ENCODE peak calls at places on chromosomes 6 and 20, in nine cellular contexts. R is HepG2, C is cardiac fibroblast, D is WERI-Rb-1, Q is bronchial epithelial cell, F is dorsolateral prefrontal cortex, U is thoracic aorta, N is A549, X is GM12878. M is an unnamed sample.

GRCh38 chr20:21352703-21353102 is 44.6 kb downstream of the NKX2-4 start:
- DNase-seq in R (peak), C (peak), D (no peak), Q (peak), F (no peak), U (no peak), N (no peak), X (no peak), M (peak)

GRCh38 chr6:168892031-168892430 is 361.6 kb downstream of the THBS2 start:
- DNase-seq in R (no peak), C (no peak), D (no peak), Q (no peak), F (no peak), U (no peak), N (no peak), X (no peak), M (no peak)

GRCh38 chr6:35248300-35248699 is 11.2 kb upstream of the ZNF76 start:
- DNase-seq in R (no peak), C (no peak), D (no peak), Q (no peak), F (no peak), U (no peak), N (peak), X (no peak), M (peak)

GRCh38 chr6:3406362-3406809 is 50.5 kb downstream of the SLC22A23 start:
- DNase-seq in R (no peak), C (peak), D (no peak), Q (no peak), F (no peak), U (no peak), N (no peak), X (no peak), M (no peak)

GRCh38 chr20:47133809-47134456 is 222.6 kb downstream of the ZMYND8 start:
- DNase-seq in R (no peak), C (peak), D (peak), Q (peak), F (no peak), U (no peak), N (peak), X (no peak), M (peak)

GRCh38 chr6:134111062-134111677 is 58.7 kb upstream of the SLC2A12 start:
- DNase-seq in R (peak), C (peak), D (peak), Q (peak), F (no peak), U (no peak), N (peak), X (no peak), M (peak)

GRCh38 chr20:25269057-25269832 is 21.4 kb downstream of the PYGB start:
- DNase-seq in R (no peak), C (no peak), D (peak), Q (no peak), F (peak), U (no peak), N (no peak), X (no peak), M (no peak)

GRCh38 chr20:35319206-35320197 is 27.3 kb upstream of the FAM83C start:
- DNase-seq in R (no peak), C (no peak), D (no peak), Q (peak), F (no peak), U (no peak), N (peak), X (no peak), M (peak)

GRCh38 chr6:47235964-47236760 is 73.5 kb downstream of the TNFRSF21 start:
- DNase-seq in R (no peak), C (peak), D (peak), Q (no peak), F (no peak), U (no peak), N (no peak), X (no peak), M (no peak)

GRCh38 chr6:25899123-25899522 is 25.1 kb upstream of the SLC17A3 start:
- DNase-seq in R (peak), C (no peak), D (no peak), Q (peak), F (no peak), U (no peak), N (no peak), X (no peak), M (peak)

GRCh38 chr6:55868910-55869479 is 6.4 kb downstream of the BMP5 start:
- DNase-seq in R (no peak), C (no peak), D (no peak), Q (peak), F (no peak), U (no peak), N (peak), X (peak), M (peak)

GRCh38 chr20:43731469-43731868 is 4.7 kb upstream of the GTSF1L start:
- DNase-seq in R (no peak), C (peak), D (no peak), Q (no peak), F (no peak), U (no peak), N (no peak), X (no peak), M (no peak)

GRCh38 chr6:133083248-133083967 is 157.7 kb upstream of the EYA4 start:
- DNase-seq in R (no peak), C (no peak), D (no peak), Q (no peak), F (no peak), U (no peak), N (no peak), X (no peak), M (no peak)

GRCh38 chr6:2103644-2104523 is 141.5 kb downstream of the GMDS start:
- DNase-seq in R (peak), C (peak), D (no peak), Q (peak), F (no peak), U (no peak), N (peak), X (peak), M (peak)
- H3K4me3 ChIP-seq in R (no peak), C (no peak), D (no peak), Q (no peak), F (peak), U (peak), N (peak), X (no peak), M (no peak)

DNA sequence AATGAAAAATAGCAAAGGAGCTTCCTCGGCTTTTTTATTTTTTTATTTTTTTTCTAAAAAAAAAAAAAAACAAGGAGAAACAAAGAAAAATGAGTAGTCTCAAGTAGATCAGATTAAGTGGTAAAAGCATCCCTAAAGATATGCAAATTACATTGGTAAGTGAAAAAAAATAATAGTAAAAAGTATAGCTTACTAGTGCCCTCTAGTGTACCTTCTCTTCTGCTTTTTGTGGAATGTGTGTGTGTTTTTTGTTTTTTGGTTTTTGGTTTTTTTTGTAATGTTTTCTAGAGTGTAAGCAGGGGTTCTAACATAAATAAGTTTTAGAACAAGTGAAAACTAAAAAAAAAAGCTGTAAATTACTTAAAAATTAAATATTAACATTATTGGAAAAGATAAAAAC is 1062.0 kb downstream of the HACE1 start:
- DNase-seq in R (no peak), C (peak), D (no peak), Q (peak), F (no peak), U (no peak), N (no peak), X (no peak), M (no peak)
- TF ChIP-seq CTCF in R (peak), C (peak), D (peak), Q (peak), F (peak), U (no peak), N (peak), X (no peak), M (no peak)

GRCh38 chr6:45532626-45533258 is 155.0 kb upstream of the SUPT3H start:
- DNase-seq in R (no peak), C (peak), D (no peak), Q (peak), F (no peak), U (no peak), N (no peak), X (no peak), M (peak)

GRCh38 chr6:45537539-45537938 is 159.8 kb upstream of the SUPT3H start:
- DNase-seq in R (no peak), C (no peak), D (no peak), Q (no peak), F (no peak), U (no peak), N (no peak), X (no peak), M (peak)

GRCh38 chr6:45535933-45536332 is 158.2 kb upstream of the SUPT3H start:
- DNase-seq in R (no peak), C (no peak), D (no peak), Q (no peak), F (no peak), U (no peak), N (no peak), X (no peak), M (no peak)

GRCh38 chr6:45531999-45532605 is 154.4 kb upstream of the SUPT3H start:
- DNase-seq in R (no peak), C (no peak), D (no peak), Q (no peak), F (no peak), U (no peak), N (no peak), X (no peak), M (no peak)

GRCh38 chr6:45533394-45533793 is 155.7 kb upstream of the SUPT3H start:
- DNase-seq in R (no peak), C (peak), D (no peak), Q (peak), F (no peak), U (no peak), N (no peak), X (no peak), M (no peak)
- H3K4me3 ChIP-seq in R (no peak), C (peak), D (no peak), Q (no peak), F (peak), U (peak), N (no peak), X (no peak), M (peak)

DNA sequence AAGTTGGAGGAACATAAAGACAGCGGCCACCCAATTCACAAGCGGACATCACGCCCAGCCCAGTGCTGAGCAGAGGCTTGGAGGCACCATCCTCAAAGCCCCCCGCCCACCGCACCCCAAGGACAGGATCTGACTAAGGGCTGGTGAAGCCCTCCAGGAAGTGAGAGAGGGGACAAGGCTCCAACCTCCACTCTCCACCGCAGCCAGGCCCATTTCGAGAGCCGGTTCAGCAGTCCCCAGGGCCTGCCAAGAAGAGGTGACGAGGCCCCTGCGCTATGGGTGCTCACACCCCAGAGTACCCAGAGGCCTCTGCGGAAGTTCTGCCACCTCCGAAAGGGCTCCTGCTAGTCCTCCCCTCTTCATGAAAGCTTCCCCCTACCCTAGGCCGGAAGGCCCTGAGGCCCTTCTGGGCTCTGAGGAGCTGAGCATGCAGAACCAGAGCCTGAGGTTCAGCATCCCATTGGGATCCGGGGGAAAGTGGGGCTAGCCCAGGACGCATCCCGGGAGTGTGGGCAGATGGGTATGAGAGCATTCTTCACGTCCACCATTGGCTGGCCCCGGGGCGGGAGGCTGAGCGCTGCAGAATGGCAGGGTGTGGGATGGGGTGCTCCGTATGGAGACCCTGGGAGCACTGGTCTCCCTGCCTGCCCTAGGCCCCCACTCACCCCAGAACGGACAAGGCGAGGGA is 2.5 kb downstream of the GRM4 start:
- DNase-seq in R (no peak), C (no peak), D (peak), Q (no peak), F (no peak), U (no peak), N (no peak), X (no peak), M (no peak)
- TF ChIP-seq CTCF in R (no peak), C (no peak), D (no peak), Q (no peak), F (no peak), U (no peak), N (no peak), X (no peak), M (no peak)